ENCODE peak calls at places on chromosomes 5 and 9, in eight cellular contexts. K is AG09309, W is body of pancreas, F is thoracic aorta, V is PC-3, D is IMR-90, N is transverse colon, A is cardiac muscle cell. J is an unnamed sample.
A peak's percentile ranks its signal among the peaks of the same experiment; 100 is the strongest.

GRCh38 chr9:137466041-137466799 is 7.1 kb upstream of the NSMF start:
- DNase-seq in F (no peak), V (no peak), D (no peak), N (no peak), W (no peak), K (no peak), A (no peak), J (no peak)

GRCh38 chr5:161934486-161934885 is 86.6 kb downstream of the GABRA1 start:
- DNase-seq in D (no peak), F (no peak), W (no peak), V (no peak), A (no peak), N (no peak), K (no peak), J (no peak)

GRCh38 chr5:41661221-41661620 is 150.8 kb upstream of the PLCXD3 start:
- DNase-seq in A (no peak), W (no peak), V (no peak), N (no peak), K (no peak), F (no peak), D (no peak), J (no peak)

GRCh38 chr5:91118802-91119201 is 264.3 kb downstream of the ARRDC3 start:
- DNase-seq in A (no peak), V (no peak), K (peak; percentile 27), D (peak; percentile 35), F (no peak), N (no peak), W (no peak), J (no peak)

GRCh38 chr5:932151-932627 is 39.5 kb downstream of the TRIP13 start:
- DNase-seq in F (no peak), N (no peak), W (peak; percentile 6), A (no peak), K (no peak), V (no peak), D (no peak), J (no peak)

GRCh38 chr9:21559402-21560280 is 77.5 kb upstream of the IFNE start:
- DNase-seq in F (no peak), A (peak; percentile 64), D (peak; percentile 55), N (peak; percentile 23), W (peak; percentile 67), V (peak; percentile 82), K (no peak), J (no peak)

GRCh38 chr9:18703086-18703750 is 229.3 kb downstream of the ADAMTSL1 start:
- DNase-seq in W (no peak), F (no peak), D (peak; percentile 33), N (no peak), V (no peak), K (no peak), A (peak; percentile 40), J (no peak)

GRCh38 chr5:172691886-172692285 is 50.8 kb downstream of the NEURL1B start:
- DNase-seq in A (no peak), W (no peak), N (no peak), D (no peak), K (no peak), F (no peak), V (no peak), J (no peak)

GRCh38 chr9:19161257-19162025 is 34.1 kb upstream of the PLIN2 start:
- DNase-seq in D (peak; percentile 99), V (peak; percentile 95), K (peak; percentile 97), A (no peak), F (peak; percentile 13), N (peak; percentile 69), W (peak; percentile 58), J (peak; percentile 95)

GRCh38 chr5:61301820-61302563 is 30.1 kb upstream of the ZSWIM6 start:
- DNase-seq in V (peak; percentile 94), D (peak; percentile 100), K (peak; percentile 97), A (peak; percentile 36), W (peak; percentile 93), N (peak; percentile 66), F (peak; percentile 71), J (peak; percentile 98)

GRCh38 chr9:132639322-132639721 is 30.5 kb downstream of the DDX31 start:
- DNase-seq in F (no peak), V (peak; percentile 19), W (peak; percentile 40), N (peak; percentile 66), D (no peak), K (no peak), A (no peak), J (no peak)

GRCh38 chr9:88197016-88197415 is 58.7 kb upstream of the SPATA31C2 start:
- DNase-seq in W (peak; percentile 34), F (no peak), V (peak; percentile 53), A (no peak), D (peak; percentile 75), K (peak; percentile 39), N (peak; percentile 18), J (peak; percentile 52)

GRCh38 chr9:33227013-33227398 is 13.0 kb upstream of the SPINK4 start:
- DNase-seq in W (no peak), V (no peak), K (no peak), D (no peak), F (no peak), N (peak; percentile 38), A (no peak), J (no peak)

GRCh38 chr5:147017191-147017590 is 138.6 kb upstream of the PPP2R2B start:
- DNase-seq in W (no peak), V (no peak), D (no peak), K (no peak), F (no peak), N (no peak), A (no peak), J (no peak)

GRCh38 chr9:82144803-82145202 is 156.2 kb downstream of the SPATA31D1 start:
- DNase-seq in N (no peak), D (no peak), W (no peak), A (no peak), V (no peak), F (no peak), K (no peak), J (no peak)

GRCh38 chr5:77012601-77013000 is 17.6 kb upstream of the AGGF1 start:
- DNase-seq in A (no peak), W (no peak), F (no peak), N (no peak), D (no peak), V (peak; percentile 59), K (no peak), J (no peak)

GRCh38 chr9:84991506-84991855 is 322.0 kb downstream of the NTRK2 start:
- DNase-seq in W (no peak), A (no peak), F (no peak), K (no peak), N (no peak), D (no peak), V (no peak), J (no peak)

GRCh38 chr5:112396430-112396829 is 22.6 kb downstream of the EPB41L4A start:
- DNase-seq in W (no peak), K (no peak), F (no peak), D (no peak), N (no peak), V (no peak), A (no peak), J (no peak)

GRCh38 chr5:125088522-125089105 is 342.2 kb upstream of the ZNF608 start:
- DNase-seq in F (no peak), N (no peak), D (no peak), A (no peak), V (no peak), W (no peak), K (no peak), J (no peak)

GRCh38 chr9:120713257-120714087 is 798 bp downstream of the MEGF9 start:
- DNase-seq in F (no peak), K (no peak), W (peak; percentile 40), N (peak; percentile 29), D (no peak), V (peak; percentile 29), A (no peak), J (no peak)

DNA sequence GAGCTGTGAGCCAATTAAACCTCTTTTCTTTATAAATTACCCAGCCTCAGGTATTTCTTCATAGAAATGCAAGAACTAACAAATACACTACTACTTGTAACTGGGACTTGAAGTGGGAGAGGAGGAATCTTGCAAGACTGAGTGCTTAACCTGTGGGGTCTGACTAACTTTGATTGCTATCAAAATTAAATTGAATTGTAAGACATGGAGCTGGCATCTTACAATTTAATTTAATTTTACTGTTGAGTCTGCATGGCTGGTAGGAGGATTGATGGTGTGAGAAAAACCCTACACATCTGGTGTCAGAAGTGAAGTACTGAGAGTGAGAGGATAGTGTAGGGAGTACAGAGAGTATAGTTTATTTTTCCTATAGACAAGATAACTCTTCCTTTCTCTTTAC is 1259.9 kb downstream of the CDH12 start:
- DNase-seq in A (no peak), V (no peak), F (no peak), W (no peak), K (no peak), N (no peak), D (no peak), J (no peak)
- TF ChIP-seq CTCF in A (no peak), V (no peak), F (no peak), W (no peak), K (no peak), N (no peak), D (no peak), J (no peak)

GRCh38 chr5:149937610-149938009 is 7.0 kb downstream of the PDE6A start:
- DNase-seq in V (peak; percentile 96), A (no peak), K (no peak), D (no peak), W (no peak), N (no peak), F (no peak), J (no peak)
- H3K4me3 ChIP-seq in V (peak overlapping the region; percentile 40), A (no peak overlapping the region), K (no peak overlapping the region), D (no peak overlapping the region), W (no peak overlapping the region), N (no peak overlapping the region), F (no peak overlapping the region), J (no peak overlapping the region)

GRCh38 chr5:79536193-79536906 is 22.4 kb upstream of the HOMER1 start:
- DNase-seq in V (no peak), N (no peak), K (no peak), W (no peak), A (peak; percentile 37), D (no peak), F (no peak), J (no peak)

GRCh38 chr5:79540939-79541338 is 27.0 kb upstream of the HOMER1 start:
- DNase-seq in W (no peak), N (no peak), A (no peak), F (no peak), K (no peak), V (no peak), D (no peak), J (no peak)

GRCh38 chr5:79535477-79536192 is 21.7 kb upstream of the HOMER1 start:
- DNase-seq in D (peak; percentile 5), F (no peak), A (no peak), N (no peak), V (peak; percentile 32), W (no peak), K (no peak), J (no peak)
- TF ChIP-seq CTCF in D (peak; percentile 38), F (no peak), A (peak; percentile 10), N (no peak), V (peak; percentile 41), W (no peak), K (no peak), J (no peak)

DNA sequence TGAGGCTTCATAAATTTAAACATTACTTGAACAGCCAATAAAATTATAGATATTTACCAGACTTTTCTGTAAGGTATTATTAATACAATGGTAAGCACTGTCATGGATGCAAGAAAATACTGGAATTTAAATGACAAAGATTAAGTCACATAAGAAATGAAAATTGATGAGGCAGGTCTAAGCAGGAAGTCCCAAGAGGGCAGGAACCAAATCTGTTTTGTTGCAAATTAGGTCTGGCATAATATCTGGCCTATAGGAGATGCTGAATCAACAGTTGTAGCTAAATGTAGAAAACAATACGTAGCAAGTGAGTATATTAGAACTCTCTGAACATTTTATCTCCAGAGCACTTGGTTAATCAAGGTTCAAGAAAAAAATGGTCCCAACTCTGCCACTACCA is 142.5 kb downstream of the EBF1 start:
- DNase-seq in K (no peak), W (no peak), V (no peak), F (no peak), D (no peak), A (no peak), N (no peak), J (no peak)
- H3K4me3 ChIP-seq in K (no peak overlapping the region), W (no peak overlapping the region), V (no peak overlapping the region), F (no peak overlapping the region), D (no peak overlapping the region), A (no peak overlapping the region), N (no peak overlapping the region), J (no peak overlapping the region)